ENCODE peak calls at places on chromosomes 6 and 20, in ten cellular contexts. One of them, this sample, is unnamed.

GRCh38 chr20:44648579-44648978 is 2.9 kb downstream of the ADA start:
- DNase-seq in stimulated activated CD8-positive, alpha-beta memory T cell treated with anti-CD3 and anti-CD28 coated beads, Interleukin-15, amount 100 ng/mL, for 1 hour: no peak
- DNase-seq in activated CD4-positive, CD25-positive, alpha-beta regulatory T cell: no peak
- DNase-seq in GDM1: no peak
- DNase-seq in smooth muscle cell of the brain vasculature: no peak
- DNase-seq in LHCN-M2: no peak
- DNase-seq in endothelial cell: no peak
- DNase-seq in HS-5: no peak
- DNase-seq in AG10803: no peak
- DNase-seq in transverse colon: no peak
- DNase-seq in this sample: no peak

GRCh38 chr6:52213127-52213526 is 27.0 kb downstream of the IL17A start:
- DNase-seq in activated CD4-positive, CD25-positive, alpha-beta regulatory T cell: no peak
- DNase-seq in HS-5: no peak
- DNase-seq in AG10803: no peak
- DNase-seq in smooth muscle cell of the brain vasculature: no peak
- DNase-seq in stimulated activated CD8-positive, alpha-beta memory T cell treated with anti-CD3 and anti-CD28 coated beads, Interleukin-15, amount 100 ng/mL, for 1 hour: no peak
- DNase-seq in transverse colon: no peak
- DNase-seq in LHCN-M2: no peak
- DNase-seq in GDM1: no peak
- DNase-seq in endothelial cell: no peak
- DNase-seq in this sample: no peak

GRCh38 chr20:22430746-22431168 is 153.6 kb downstream of the FOXA2 start:
- DNase-seq in AG10803: no peak
- DNase-seq in stimulated activated CD8-positive, alpha-beta memory T cell treated with anti-CD3 and anti-CD28 coated beads, Interleukin-15, amount 100 ng/mL, for 1 hour: no peak
- DNase-seq in GDM1: no peak
- DNase-seq in activated CD4-positive, CD25-positive, alpha-beta regulatory T cell: no peak
- DNase-seq in transverse colon: no peak
- DNase-seq in LHCN-M2: no peak
- DNase-seq in smooth muscle cell of the brain vasculature: no peak
- DNase-seq in HS-5: no peak
- DNase-seq in endothelial cell: no peak
- DNase-seq in this sample: no peak

GRCh38 chr20:38275815-38276550 is 15.4 kb upstream of the KIAA1755 start:
- DNase-seq in stimulated activated CD8-positive, alpha-beta memory T cell treated with anti-CD3 and anti-CD28 coated beads, Interleukin-15, amount 100 ng/mL, for 1 hour: no peak
- DNase-seq in LHCN-M2: peak
- DNase-seq in smooth muscle cell of the brain vasculature: no peak
- DNase-seq in GDM1: no peak
- DNase-seq in AG10803: peak
- DNase-seq in transverse colon: no peak
- DNase-seq in HS-5: peak
- DNase-seq in activated CD4-positive, CD25-positive, alpha-beta regulatory T cell: no peak
- DNase-seq in endothelial cell: no peak
- DNase-seq in this sample: no peak

GRCh38 chr6:89562114-89562815 is 76.3 kb downstream of the LYRM2 start:
- DNase-seq in AG10803: peak
- DNase-seq in endothelial cell: no peak
- DNase-seq in GDM1: no peak
- DNase-seq in activated CD4-positive, CD25-positive, alpha-beta regulatory T cell: no peak
- DNase-seq in LHCN-M2: peak
- DNase-seq in smooth muscle cell of the brain vasculature: no peak
- DNase-seq in stimulated activated CD8-positive, alpha-beta memory T cell treated with anti-CD3 and anti-CD28 coated beads, Interleukin-15, amount 100 ng/mL, for 1 hour: no peak
- DNase-seq in transverse colon: no peak
- DNase-seq in HS-5: no peak
- DNase-seq in this sample: no peak

GRCh38 chr6:97850458-97851218 is 567.6 kb upstream of the MMS22L start:
- DNase-seq in stimulated activated CD8-positive, alpha-beta memory T cell treated with anti-CD3 and anti-CD28 coated beads, Interleukin-15, amount 100 ng/mL, for 1 hour: no peak
- DNase-seq in endothelial cell: no peak
- DNase-seq in GDM1: no peak
- DNase-seq in LHCN-M2: peak
- DNase-seq in activated CD4-positive, CD25-positive, alpha-beta regulatory T cell: no peak
- DNase-seq in AG10803: peak
- DNase-seq in HS-5: peak
- DNase-seq in smooth muscle cell of the brain vasculature: no peak
- DNase-seq in transverse colon: no peak
- DNase-seq in this sample: no peak

GRCh38 chr20:61949714-61950630 is 115.7 kb downstream of the TAF4 start:
- DNase-seq in GDM1: no peak
- DNase-seq in endothelial cell: no peak
- DNase-seq in AG10803: no peak
- DNase-seq in activated CD4-positive, CD25-positive, alpha-beta regulatory T cell: no peak
- DNase-seq in LHCN-M2: no peak
- DNase-seq in transverse colon: no peak
- DNase-seq in stimulated activated CD8-positive, alpha-beta memory T cell treated with anti-CD3 and anti-CD28 coated beads, Interleukin-15, amount 100 ng/mL, for 1 hour: no peak
- DNase-seq in smooth muscle cell of the brain vasculature: no peak
- DNase-seq in HS-5: no peak
- DNase-seq in this sample: no peak

GRCh38 chr6:16769131-16769985 is 8.1 kb upstream of the ATXN1 start:
- DNase-seq in activated CD4-positive, CD25-positive, alpha-beta regulatory T cell: peak
- DNase-seq in GDM1: peak
- DNase-seq in HS-5: peak
- DNase-seq in AG10803: peak
- DNase-seq in endothelial cell: no peak
- DNase-seq in transverse colon: peak
- DNase-seq in LHCN-M2: peak
- DNase-seq in smooth muscle cell of the brain vasculature: no peak
- DNase-seq in stimulated activated CD8-positive, alpha-beta memory T cell treated with anti-CD3 and anti-CD28 coated beads, Interleukin-15, amount 100 ng/mL, for 1 hour: peak
- DNase-seq in this sample: peak

GRCh38 chr6:113909224-113909856 is 52.2 kb downstream of the MARCKS start:
- DNase-seq in LHCN-M2: peak
- DNase-seq in endothelial cell: peak
- DNase-seq in AG10803: peak
- DNase-seq in activated CD4-positive, CD25-positive, alpha-beta regulatory T cell: no peak
- DNase-seq in GDM1: no peak
- DNase-seq in stimulated activated CD8-positive, alpha-beta memory T cell treated with anti-CD3 and anti-CD28 coated beads, Interleukin-15, amount 100 ng/mL, for 1 hour: no peak
- DNase-seq in HS-5: peak
- DNase-seq in smooth muscle cell of the brain vasculature: peak
- DNase-seq in transverse colon: no peak
- DNase-seq in this sample: no peak

GRCh38 chr6:163310096-163310972 is 104.2 kb upstream of the QKI start:
- DNase-seq in endothelial cell: no peak
- DNase-seq in LHCN-M2: no peak
- DNase-seq in GDM1: no peak
- DNase-seq in AG10803: no peak
- DNase-seq in activated CD4-positive, CD25-positive, alpha-beta regulatory T cell: no peak
- DNase-seq in stimulated activated CD8-positive, alpha-beta memory T cell treated with anti-CD3 and anti-CD28 coated beads, Interleukin-15, amount 100 ng/mL, for 1 hour: no peak
- DNase-seq in smooth muscle cell of the brain vasculature: no peak
- DNase-seq in HS-5: no peak
- DNase-seq in transverse colon: no peak
- DNase-seq in this sample: no peak

GRCh38 chr6:100685747-100686146 is 195.4 kb downstream of the ASCC3 start:
- DNase-seq in AG10803: no peak
- DNase-seq in GDM1: no peak
- DNase-seq in activated CD4-positive, CD25-positive, alpha-beta regulatory T cell: no peak
- DNase-seq in HS-5: no peak
- DNase-seq in transverse colon: no peak
- DNase-seq in endothelial cell: no peak
- DNase-seq in LHCN-M2: no peak
- DNase-seq in stimulated activated CD8-positive, alpha-beta memory T cell treated with anti-CD3 and anti-CD28 coated beads, Interleukin-15, amount 100 ng/mL, for 1 hour: no peak
- DNase-seq in smooth muscle cell of the brain vasculature: no peak
- DNase-seq in this sample: no peak

GRCh38 chr6:48597951-48598350 is 487.0 kb upstream of the PTCHD4 start:
- DNase-seq in activated CD4-positive, CD25-positive, alpha-beta regulatory T cell: no peak
- DNase-seq in HS-5: no peak
- DNase-seq in LHCN-M2: peak
- DNase-seq in stimulated activated CD8-positive, alpha-beta memory T cell treated with anti-CD3 and anti-CD28 coated beads, Interleukin-15, amount 100 ng/mL, for 1 hour: no peak
- DNase-seq in transverse colon: no peak
- DNase-seq in smooth muscle cell of the brain vasculature: no peak
- DNase-seq in endothelial cell: no peak
- DNase-seq in GDM1: no peak
- DNase-seq in AG10803: no peak
- DNase-seq in this sample: no peak

GRCh38 chr6:116152620-116153019 is 26.7 kb upstream of the COL10A1 start:
- DNase-seq in HS-5: no peak
- DNase-seq in LHCN-M2: no peak
- DNase-seq in activated CD4-positive, CD25-positive, alpha-beta regulatory T cell: no peak
- DNase-seq in transverse colon: no peak
- DNase-seq in stimulated activated CD8-positive, alpha-beta memory T cell treated with anti-CD3 and anti-CD28 coated beads, Interleukin-15, amount 100 ng/mL, for 1 hour: no peak
- DNase-seq in GDM1: no peak
- DNase-seq in AG10803: no peak
- DNase-seq in smooth muscle cell of the brain vasculature: no peak
- DNase-seq in endothelial cell: no peak
- DNase-seq in this sample: no peak

GRCh38 chr20:14536738-14537137 is 199.3 kb upstream of the FLRT3 start:
- DNase-seq in HS-5: no peak
- DNase-seq in activated CD4-positive, CD25-positive, alpha-beta regulatory T cell: no peak
- DNase-seq in endothelial cell: no peak
- DNase-seq in GDM1: no peak
- DNase-seq in transverse colon: no peak
- DNase-seq in LHCN-M2: no peak
- DNase-seq in stimulated activated CD8-positive, alpha-beta memory T cell treated with anti-CD3 and anti-CD28 coated beads, Interleukin-15, amount 100 ng/mL, for 1 hour: no peak
- DNase-seq in AG10803: no peak
- DNase-seq in smooth muscle cell of the brain vasculature: no peak
- DNase-seq in this sample: no peak

GRCh38 chr6:146851837-146852236 is 253.1 kb downstream of the ADGB start:
- DNase-seq in activated CD4-positive, CD25-positive, alpha-beta regulatory T cell: no peak
- DNase-seq in GDM1: no peak
- DNase-seq in stimulated activated CD8-positive, alpha-beta memory T cell treated with anti-CD3 and anti-CD28 coated beads, Interleukin-15, amount 100 ng/mL, for 1 hour: no peak
- DNase-seq in LHCN-M2: peak
- DNase-seq in smooth muscle cell of the brain vasculature: peak
- DNase-seq in endothelial cell: no peak
- DNase-seq in transverse colon: no peak
- DNase-seq in AG10803: peak
- DNase-seq in HS-5: peak
- DNase-seq in this sample: no peak

GRCh38 chr6:91097316-91097878 is 510.5 kb upstream of the MAP3K7 start:
- DNase-seq in endothelial cell: no peak
- DNase-seq in GDM1: no peak
- DNase-seq in stimulated activated CD8-positive, alpha-beta memory T cell treated with anti-CD3 and anti-CD28 coated beads, Interleukin-15, amount 100 ng/mL, for 1 hour: no peak
- DNase-seq in smooth muscle cell of the brain vasculature: peak
- DNase-seq in activated CD4-positive, CD25-positive, alpha-beta regulatory T cell: no peak
- DNase-seq in AG10803: no peak
- DNase-seq in LHCN-M2: no peak
- DNase-seq in HS-5: no peak
- DNase-seq in transverse colon: no peak
- DNase-seq in this sample: no peak

This sample was measured in activated T-cell treated with anti-CD3 and anti-CD28 coated beads, Interleukin-2, amount 50 U/mL, for 48 hours.